ENCODE peak calls at places on chromosomes 3 and 15, in nine cellular contexts. F, G, H, N, B, D, Z, U and I are unnamed samples.

GRCh38 chr15:77036537-77037474 is 34.1 kb downstream of the TSPAN3 start:
- DNase-seq in F (no peak), G (no peak), H (peak; percentile 49), N (no peak), B (no peak), D (no peak), Z (no peak), U (no peak), I (no peak)

GRCh38 chr15:88653200-88654064 is 14.6 kb downstream of the ISG20 start:
- DNase-seq in F (no peak), G (no peak), H (no peak), N (no peak), B (no peak), D (no peak), Z (peak; percentile 46), U (no peak), I (no peak)

GRCh38 chr15:58957101-58957973 is 23.9 kb upstream of the SLTM start:
- DNase-seq in F (peak; percentile 83), G (peak; percentile 58), H (peak; percentile 52), N (peak; percentile 70), B (peak; percentile 36), D (peak; percentile 69), Z (peak; percentile 44), U (peak; percentile 81), I (peak; percentile 96)

GRCh38 chr15:84855032-84855645 is 29.3 kb upstream of the SLC28A1 start:
- DNase-seq in F (no peak), G (no peak), H (no peak), N (no peak), B (no peak), D (no peak), Z (no peak), U (no peak), I (no peak)

GRCh38 chr3:32238027-32238815 is at the start of gene CMTM8:
- DNase-seq in F (peak; percentile 88), G (no peak), H (peak; percentile 87), N (peak; percentile 14), B (peak; percentile 35), D (peak; percentile 69), Z (peak; percentile 57), U (no peak), I (peak; percentile 83)

GRCh38 chr3:70065666-70066253 is 66.2 kb downstream of the SAMMSON start:
- DNase-seq in F (peak; percentile 40), G (no peak), H (no peak), N (no peak), B (no peak), D (no peak), Z (no peak), U (no peak), I (peak; percentile 61)

GRCh38 chr3:71218508-71218907 is 365.0 kb downstream of the FOXP1 start:
- DNase-seq in F (no peak), G (no peak), H (no peak), N (no peak), B (no peak), D (no peak), Z (no peak), U (no peak), I (no peak)

GRCh38 chr3:182697345-182697919 is 95.9 kb upstream of the ATP11B start:
- DNase-seq in F (no peak), G (no peak), H (no peak), N (no peak), B (no peak), D (no peak), Z (no peak), U (no peak), I (no peak)

GRCh38 chr3:128607710-128608048 is 42.9 kb downstream of the RPN1 start:
- DNase-seq in F (no peak), G (no peak), H (no peak), N (no peak), B (no peak), D (no peak), Z (no peak), U (no peak), I (no peak)

GRCh38 chr3:134427400-134428111 is 53.3 kb upstream of the AMOTL2 start:
- DNase-seq in F (no peak), G (peak; percentile 100), H (peak; percentile 86), N (peak; percentile 99), B (peak; percentile 100), D (peak; percentile 75), Z (peak; percentile 97), U (peak; percentile 93), I (no peak)

GRCh38 chr15:89399390-89400120 is 64.9 kb upstream of the POLG start:
- DNase-seq in F (peak; percentile 73), G (no peak), H (peak; percentile 87), N (no peak), B (peak; percentile 11), D (no peak), Z (no peak), U (no peak), I (peak; percentile 74)

GRCh38 chr3:135050536-135050935 is 255.5 kb downstream of the EPHB1 start:
- DNase-seq in F (no peak), G (no peak), H (no peak), N (no peak), B (no peak), D (no peak), Z (no peak), U (no peak), I (peak; percentile 73)

GRCh38 chr3:165206454-165207266 is 10.5 kb upstream of the SLITRK3 start:
- DNase-seq in F (peak; percentile 92), G (peak; percentile 65), H (no peak), N (peak; percentile 82), B (peak; percentile 76), D (peak; percentile 64), Z (peak; percentile 60), U (peak; percentile 63), I (peak; percentile 89)

GRCh38 chr3:146156801-146157310 is 4.1 kb downstream of the PLOD2 start:
- DNase-seq in F (no peak), G (no peak), H (no peak), N (no peak), B (no peak), D (no peak), Z (no peak), U (no peak), I (no peak)

GRCh38 chr3:8739757-8740508 is 6.3 kb downstream of the CAV3 start:
- DNase-seq in F (no peak), G (peak; percentile 78), H (peak; percentile 83), N (peak; percentile 49), B (peak; percentile 81), D (peak; percentile 16), Z (peak; percentile 99), U (peak; percentile 85), I (no peak)

GRCh38 chr15:99135194-99135593 is 30.3 kb downstream of the SYNM start:
- DNase-seq in F (no peak), G (peak; percentile 47), H (no peak), N (peak; percentile 23), B (no peak), D (peak; percentile 61), Z (no peak), U (no peak), I (no peak)

GRCh38 chr3:52244061-52244628 is 1.4 kb upstream of the PPM1M start:
- DNase-seq in F (no peak), G (peak; percentile 43), H (peak; percentile 93), N (peak; percentile 59), B (peak; percentile 19), D (no peak), Z (peak; percentile 81), U (no peak), I (no peak)
- H2AFZ ChIP-seq in F (no peak overlapping the region), G (peak overlapping the region; percentile 13), H (no peak overlapping the region), N (no peak overlapping the region), B (no peak overlapping the region), D (no peak overlapping the region), Z (peak overlapping the region; percentile 70), U (no peak overlapping the region), I (no peak overlapping the region)

GRCh38 chr15:39075311-39075710 is 505.6 kb upstream of the THBS1 start:
- DNase-seq in F (no peak), G (peak; percentile 48), H (peak; percentile 36), N (no peak), B (peak; percentile 91), D (no peak), Z (no peak), U (no peak), I (no peak)

GRCh38 chr15:39075756-39076341 is 505.0 kb upstream of the THBS1 start:
- DNase-seq in F (no peak), G (no peak), H (no peak), N (no peak), B (peak; percentile 49), D (no peak), Z (no peak), U (no peak), I (no peak)

GRCh38 chr15:39077998-39078397 is 502.9 kb upstream of the THBS1 start:
- DNase-seq in F (no peak), G (no peak), H (no peak), N (no peak), B (no peak), D (no peak), Z (no peak), U (no peak), I (no peak)

GRCh38 chr15:39083213-39083612 is 497.7 kb upstream of the THBS1 start:
- DNase-seq in F (no peak), G (peak; percentile 51), H (no peak), N (no peak), B (peak; percentile 82), D (no peak), Z (peak; percentile 64), U (no peak), I (no peak)

GRCh38 chr15:39079296-39079834 is 501.5 kb upstream of the THBS1 start:
- DNase-seq in F (no peak), G (peak; percentile 94), H (peak; percentile 38), N (peak; percentile 61), B (peak; percentile 95), D (no peak), Z (peak; percentile 81), U (no peak), I (no peak)
- H3K4me3 ChIP-seq in F (no peak overlapping the region), G (no peak overlapping the region), H (no peak overlapping the region), N (no peak overlapping the region), B (no peak overlapping the region), D (no peak overlapping the region), Z (no peak overlapping the region), U (no peak overlapping the region), I (no peak overlapping the region)

DNA sequence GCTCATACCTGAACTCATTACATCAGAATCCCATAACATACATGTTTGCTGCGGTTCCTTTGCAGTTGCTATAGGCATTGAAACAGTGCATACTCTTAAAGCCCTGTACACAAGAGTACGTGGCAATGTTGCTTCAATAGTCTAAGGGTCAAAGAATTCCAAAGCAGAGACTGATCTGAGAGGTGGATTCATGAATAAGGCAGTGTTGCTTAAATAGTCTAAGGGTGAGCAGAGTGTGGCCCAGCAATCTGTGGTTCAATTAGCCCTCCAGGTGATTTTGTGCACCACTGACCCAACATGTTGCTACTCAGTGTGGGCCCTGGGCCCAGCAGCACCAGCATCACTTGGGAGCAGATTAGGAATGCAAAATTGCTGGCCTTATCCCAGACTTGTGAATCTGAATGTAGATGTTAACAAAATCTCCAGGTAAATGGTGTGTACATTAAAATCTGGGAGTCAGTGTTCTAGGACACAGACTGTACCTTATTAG is 314.7 kb upstream of the UMPS start:
- DNase-seq in F (no peak), G (no peak), H (no peak), N (no peak), B (no peak), D (no peak), Z (no peak), U (no peak), I (no peak)
- H3K27me3 ChIP-seq in F (no peaks in the 10 kb centered on the region), G (no peaks in the 10 kb centered on the region), H (peaks cover 19% of the 10 kb centered on the region), N (no peaks in the 10 kb centered on the region), B (no peaks in the 10 kb centered on the region), D (peaks cover 1% of the 10 kb centered on the region), Z (no peaks in the 10 kb centered on the region), U (peaks cover 45% of the 10 kb centered on the region), I (no peaks in the 10 kb centered on the region)

DNA sequence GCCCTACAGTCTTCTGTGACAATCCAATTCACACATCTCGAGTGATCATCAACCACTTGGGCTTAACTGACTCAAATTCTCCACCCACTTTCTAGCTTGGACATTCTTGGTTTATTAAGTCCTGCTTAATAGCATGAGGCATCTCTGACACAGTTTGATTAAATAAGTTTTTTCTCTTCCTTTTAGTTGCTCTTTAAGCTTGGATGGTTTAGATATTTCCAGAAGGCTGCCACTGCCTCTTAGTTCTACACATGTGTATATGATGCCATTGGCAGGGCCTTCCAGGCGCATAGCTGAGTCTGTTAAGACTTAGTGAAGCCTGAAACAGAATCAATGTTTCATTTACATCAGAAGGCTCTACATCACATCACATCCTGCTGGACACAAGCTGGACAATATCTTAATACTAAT is 24.3 kb upstream of the VEPH1 start:
- DNase-seq in F (no peak), G (peak; percentile 50), H (no peak), N (peak; percentile 34), B (peak; percentile 72), D (no peak), Z (no peak), U (no peak), I (no peak)
- H2AFZ ChIP-seq in F (no peak overlapping the region), G (no peak overlapping the region), H (peak overlapping the region; percentile 71), N (no peak overlapping the region), B (peak overlapping the region; percentile 45), D (no peak overlapping the region), Z (no peak overlapping the region), U (no peak overlapping the region), I (no peak overlapping the region)